ENCODE peak calls at places on chromosomes 2 and 18, in four cellular contexts. W is AG20443, D is GM23248, N is NCI-H2081. U is an unnamed sample.

GRCh38 chr2:133266075-133266925 is 302.0 kb downstream of the NCKAP5 start:
- DNase-seq in N (no peak), D (peak), W (peak), U (no peak)

GRCh38 chr2:88831071-88831791 is 139.8 kb downstream of the RPIA start:
- DNase-seq in D (no peak), N (no peak), W (no peak), U (no peak)

GRCh38 chr2:238700506-238701050 is 147.3 kb upstream of the TWIST2 start:
- DNase-seq in W (no peak), D (no peak), N (no peak), U (no peak)

GRCh38 chr2:108868911-108869310 is 82.3 kb downstream of the CCDC138 start:
- DNase-seq in D (no peak), W (no peak), N (no peak), U (no peak)

GRCh38 chr18:22073411-22073810 is 96.0 kb upstream of the GATA6 start:
- DNase-seq in W (no peak), N (no peak), D (no peak), U (no peak)

GRCh38 chr18:51196811-51197660 is 445 bp downstream of the MEX3C start:
- DNase-seq in N (peak), D (peak), W (peak), U (no peak)

GRCh38 chr2:25323042-25323514 is 18.6 kb downstream of the DNMT3A start:
- DNase-seq in D (no peak), W (no peak), N (no peak), U (no peak)

GRCh38 chr2:218028189-218028495 is 25.3 kb upstream of the TNS1 start:
- DNase-seq in W (no peak), N (no peak), D (no peak), U (no peak)

GRCh38 chr2:170739048-170739447 is 23.9 kb downstream of the SP5 start:
- DNase-seq in D (peak), W (peak), N (no peak), U (no peak)

GRCh38 chr18:9404565-9405060 is 70.0 kb downstream of the TWSG1 start:
- DNase-seq in D (no peak), N (no peak), W (no peak), U (no peak)

GRCh38 chr2:128396500-128396891 is 77.8 kb upstream of the HS6ST1 start:
- DNase-seq in N (peak), D (no peak), W (no peak), U (no peak)

GRCh38 chr2:43169987-43170732 is 56.2 kb downstream of the ZFP36L2 start:
- DNase-seq in N (no peak), D (no peak), W (no peak), U (no peak)

GRCh38 chr2:181785677-181786344 is 105.5 kb upstream of the NEUROD1 start:
- DNase-seq in N (no peak), D (peak), W (peak), U (no peak)

GRCh38 chr2:204072443-204073324 is 136.1 kb downstream of the ICOS start:
- DNase-seq in D (peak), N (no peak), W (peak), U (no peak)

GRCh38 chr2:19643117-19643518 is 258.7 kb downstream of the TTC32 start:
- DNase-seq in W (no peak), N (no peak), D (no peak), U (no peak)

GRCh38 chr2:104378853-104379374 is 475.0 kb upstream of the POU3F3 start:
- DNase-seq in W (peak), N (peak), D (peak), U (peak)

GRCh38 chr18:38790303-38790702 is 1224.7 kb upstream of the CELF4 start:
- DNase-seq in D (no peak), N (no peak), W (no peak), U (no peak)

GRCh38 chr2:28747714-28748113 is 3.9 kb upstream of the PPP1CB start:
- DNase-seq in D (no peak), W (no peak), N (peak), U (peak)

GRCh38 chr2:173053043-173053699 is 22.5 kb upstream of the MAP3K20 start:
- DNase-seq in D (no peak), W (no peak), N (no peak), U (no peak)

GRCh38 chr2:178193823-178194599 is at the start of gene OSBPL6:
- DNase-seq in W (peak), N (peak), D (peak), U (no peak)

U was measured in NCI-H2029 treated with DMSO at 0.1 percent for 48 hours.